ENCODE peak calls at places on chromosomes 7 and 10, in eight cellular contexts. One of them, this sample, is unnamed.

GRCh38 chr7:87608443-87608842 is 7.8 kb upstream of the ABCB1 start:
- DNase-seq in colonic mucosa: no peak
- DNase-seq in endodermal cell: no peak
- DNase-seq in HCT116: no peak
- DNase-seq in thoracic aorta: no peak
- DNase-seq in uterus: no peak
- DNase-seq in dorsolateral prefrontal cortex: no peak
- DNase-seq in substantia nigra: no peak
- DNase-seq in this sample: no peak

GRCh38 chr10:85977642-85978041 is 389.0 kb downstream of the GRID1 start:
- DNase-seq in colonic mucosa: no peak
- DNase-seq in endodermal cell: no peak
- DNase-seq in HCT116: no peak
- DNase-seq in thoracic aorta: no peak
- DNase-seq in uterus: no peak
- DNase-seq in dorsolateral prefrontal cortex: no peak
- DNase-seq in substantia nigra: no peak
- DNase-seq in this sample: no peak

GRCh38 chr7:142579946-142580345 is 169.3 kb upstream of the PRSS1 start:
- DNase-seq in colonic mucosa: no peak
- DNase-seq in endodermal cell: no peak
- DNase-seq in HCT116: no peak
- DNase-seq in thoracic aorta: no peak
- DNase-seq in uterus: no peak
- DNase-seq in dorsolateral prefrontal cortex: no peak
- DNase-seq in substantia nigra: no peak
- DNase-seq in this sample: no peak

GRCh38 chr10:93992400-93993030 is 1.2 kb upstream of the PLCE1 start:
- DNase-seq in colonic mucosa: no peak
- DNase-seq in endodermal cell: peak
- DNase-seq in HCT116: no peak
- DNase-seq in thoracic aorta: no peak
- DNase-seq in uterus: no peak
- DNase-seq in dorsolateral prefrontal cortex: no peak
- DNase-seq in substantia nigra: no peak
- DNase-seq in this sample: no peak

GRCh38 chr10:30630571-30630970 is 1.0 kb upstream of the LYZL2 start:
- DNase-seq in colonic mucosa: no peak
- DNase-seq in endodermal cell: no peak
- DNase-seq in HCT116: no peak
- DNase-seq in thoracic aorta: no peak
- DNase-seq in uterus: no peak
- DNase-seq in dorsolateral prefrontal cortex: no peak
- DNase-seq in substantia nigra: no peak
- DNase-seq in this sample: no peak

GRCh38 chr10:34489973-34490372 is 325.1 kb downstream of the PARD3 start:
- DNase-seq in colonic mucosa: no peak
- DNase-seq in endodermal cell: no peak
- DNase-seq in HCT116: peak
- DNase-seq in thoracic aorta: no peak
- DNase-seq in uterus: no peak
- DNase-seq in dorsolateral prefrontal cortex: no peak
- DNase-seq in substantia nigra: no peak
- DNase-seq in this sample: no peak

GRCh38 chr7:87038993-87039716 is 20.3 kb downstream of the ELAPOR2 start:
- DNase-seq in colonic mucosa: no peak
- DNase-seq in endodermal cell: no peak
- DNase-seq in HCT116: no peak
- DNase-seq in thoracic aorta: no peak
- DNase-seq in uterus: no peak
- DNase-seq in dorsolateral prefrontal cortex: no peak
- DNase-seq in substantia nigra: no peak
- DNase-seq in this sample: no peak

GRCh38 chr10:132877473-132877872 is 64.9 kb downstream of the CFAP46 start:
- DNase-seq in colonic mucosa: no peak
- DNase-seq in endodermal cell: peak
- DNase-seq in HCT116: no peak
- DNase-seq in thoracic aorta: no peak
- DNase-seq in uterus: peak
- DNase-seq in dorsolateral prefrontal cortex: no peak
- DNase-seq in substantia nigra: no peak
- DNase-seq in this sample: peak

GRCh38 chr7:37659971-37660370 is 23.6 kb upstream of the GPR141 start:
- DNase-seq in colonic mucosa: no peak
- DNase-seq in endodermal cell: no peak
- DNase-seq in HCT116: no peak
- DNase-seq in thoracic aorta: no peak
- DNase-seq in uterus: no peak
- DNase-seq in dorsolateral prefrontal cortex: no peak
- DNase-seq in substantia nigra: no peak
- DNase-seq in this sample: no peak

GRCh38 chr10:58023341-58024073 is 244.2 kb downstream of the IPMK start:
- DNase-seq in colonic mucosa: no peak
- DNase-seq in endodermal cell: no peak
- DNase-seq in HCT116: no peak
- DNase-seq in thoracic aorta: no peak
- DNase-seq in uterus: no peak
- DNase-seq in dorsolateral prefrontal cortex: no peak
- DNase-seq in substantia nigra: no peak
- DNase-seq in this sample: no peak

GRCh38 chr10:75617485-75618155 is 186.2 kb downstream of the LRMDA start:
- DNase-seq in colonic mucosa: no peak
- DNase-seq in endodermal cell: no peak
- DNase-seq in HCT116: no peak
- DNase-seq in thoracic aorta: no peak
- DNase-seq in uterus: no peak
- DNase-seq in dorsolateral prefrontal cortex: no peak
- DNase-seq in substantia nigra: no peak
- DNase-seq in this sample: no peak

GRCh38 chr7:29377718-29378117 is 183.1 kb downstream of the CHN2 start:
- DNase-seq in colonic mucosa: no peak
- DNase-seq in endodermal cell: no peak
- DNase-seq in HCT116: no peak
- DNase-seq in thoracic aorta: no peak
- DNase-seq in uterus: no peak
- DNase-seq in dorsolateral prefrontal cortex: no peak
- DNase-seq in substantia nigra: no peak
- DNase-seq in this sample: no peak

GRCh38 chr7:132930881-132931280 is 151.0 kb downstream of the CHCHD3 start:
- DNase-seq in colonic mucosa: no peak
- DNase-seq in endodermal cell: peak
- DNase-seq in HCT116: no peak
- DNase-seq in thoracic aorta: no peak
- DNase-seq in uterus: no peak
- DNase-seq in dorsolateral prefrontal cortex: no peak
- DNase-seq in substantia nigra: no peak
- DNase-seq in this sample: no peak

GRCh38 chr7:65981965-65982792 is at the start of gene GUSB:
- DNase-seq in colonic mucosa: peak
- DNase-seq in endodermal cell: peak
- DNase-seq in HCT116: peak
- DNase-seq in thoracic aorta: peak
- DNase-seq in uterus: peak
- DNase-seq in dorsolateral prefrontal cortex: peak
- DNase-seq in substantia nigra: peak
- DNase-seq in this sample: peak

GRCh38 chr10:121624778-121625330 is 26.6 kb upstream of the FGFR2 start:
- DNase-seq in colonic mucosa: no peak
- DNase-seq in endodermal cell: no peak
- DNase-seq in HCT116: no peak
- DNase-seq in thoracic aorta: no peak
- DNase-seq in uterus: no peak
- DNase-seq in dorsolateral prefrontal cortex: no peak
- DNase-seq in substantia nigra: no peak
- DNase-seq in this sample: peak

GRCh38 chr10:84261236-84261635 is 16.4 kb downstream of the RGR start:
- DNase-seq in colonic mucosa: peak
- DNase-seq in endodermal cell: peak
- DNase-seq in HCT116: no peak
- DNase-seq in thoracic aorta: no peak
- DNase-seq in uterus: no peak
- DNase-seq in dorsolateral prefrontal cortex: no peak
- DNase-seq in substantia nigra: no peak
- DNase-seq in this sample: no peak

GRCh38 chr10:110215286-110215685 is 7.9 kb downstream of the MXI1 start:
- DNase-seq in colonic mucosa: no peak
- DNase-seq in endodermal cell: no peak
- DNase-seq in HCT116: no peak
- DNase-seq in thoracic aorta: no peak
- DNase-seq in uterus: no peak
- DNase-seq in dorsolateral prefrontal cortex: no peak
- DNase-seq in substantia nigra: no peak
- DNase-seq in this sample: no peak

GRCh38 chr7:138324905-138325304 is 135.2 kb upstream of the TRIM24 start:
- DNase-seq in colonic mucosa: no peak
- DNase-seq in endodermal cell: no peak
- DNase-seq in HCT116: no peak
- DNase-seq in thoracic aorta: no peak
- DNase-seq in uterus: no peak
- DNase-seq in dorsolateral prefrontal cortex: no peak
- DNase-seq in substantia nigra: no peak
- DNase-seq in this sample: no peak

GRCh38 chr10:132397671-132398565 is 918 bp downstream of the PWWP2B start:
- DNase-seq in colonic mucosa: peak
- DNase-seq in endodermal cell: no peak
- DNase-seq in HCT116: no peak
- DNase-seq in thoracic aorta: no peak
- DNase-seq in uterus: no peak
- DNase-seq in dorsolateral prefrontal cortex: no peak
- DNase-seq in substantia nigra: no peak
- DNase-seq in this sample: peak

GRCh38 chr7:8724080-8724718 is 290.8 kb downstream of the NXPH1 start:
- DNase-seq in colonic mucosa: peak
- DNase-seq in endodermal cell: peak
- DNase-seq in HCT116: no peak
- DNase-seq in thoracic aorta: no peak
- DNase-seq in uterus: no peak
- DNase-seq in dorsolateral prefrontal cortex: peak
- DNase-seq in substantia nigra: peak
- DNase-seq in this sample: no peak

GRCh38 chr10:14670551-14671240 is 104.0 kb downstream of the FAM107B start:
- DNase-seq in colonic mucosa: no peak
- DNase-seq in endodermal cell: no peak
- DNase-seq in HCT116: no peak
- DNase-seq in thoracic aorta: no peak
- DNase-seq in uterus: no peak
- DNase-seq in dorsolateral prefrontal cortex: peak
- DNase-seq in substantia nigra: no peak
- DNase-seq in this sample: no peak

GRCh38 chr7:33831389-33832118 is 73.8 kb upstream of the BMPER start:
- DNase-seq in colonic mucosa: peak
- DNase-seq in endodermal cell: no peak
- DNase-seq in HCT116: no peak
- DNase-seq in thoracic aorta: no peak
- DNase-seq in uterus: peak
- DNase-seq in dorsolateral prefrontal cortex: peak
- DNase-seq in substantia nigra: no peak
- DNase-seq in this sample: no peak

GRCh38 chr10:44787480-44788075 is 123.6 kb upstream of the TMEM72 start:
- DNase-seq in colonic mucosa: no peak
- DNase-seq in endodermal cell: no peak
- DNase-seq in HCT116: no peak
- DNase-seq in thoracic aorta: no peak
- DNase-seq in uterus: no peak
- DNase-seq in dorsolateral prefrontal cortex: no peak
- DNase-seq in substantia nigra: no peak
- DNase-seq in this sample: no peak

GRCh38 chr10:44788147-44788819 is 122.9 kb upstream of the TMEM72 start:
- DNase-seq in colonic mucosa: no peak
- DNase-seq in endodermal cell: no peak
- DNase-seq in HCT116: no peak
- DNase-seq in thoracic aorta: no peak
- DNase-seq in uterus: no peak
- DNase-seq in dorsolateral prefrontal cortex: no peak
- DNase-seq in substantia nigra: no peak
- DNase-seq in this sample: no peak

GRCh38 chr10:44781131-44781530 is 130.0 kb upstream of the TMEM72 start:
- DNase-seq in colonic mucosa: no peak
- DNase-seq in endodermal cell: no peak
- DNase-seq in HCT116: no peak
- DNase-seq in thoracic aorta: no peak
- DNase-seq in uterus: no peak
- DNase-seq in dorsolateral prefrontal cortex: no peak
- DNase-seq in substantia nigra: no peak
- DNase-seq in this sample: no peak

GRCh38 chr10:44788820-44789167 is 122.3 kb upstream of the TMEM72 start:
- DNase-seq in colonic mucosa: no peak
- DNase-seq in endodermal cell: no peak
- DNase-seq in HCT116: no peak
- DNase-seq in thoracic aorta: no peak
- DNase-seq in uterus: no peak
- DNase-seq in dorsolateral prefrontal cortex: no peak
- DNase-seq in substantia nigra: no peak
- DNase-seq in this sample: no peak

GRCh38 chr10:44786451-44786850 is 124.7 kb upstream of the TMEM72 start:
- DNase-seq in colonic mucosa: no peak
- DNase-seq in endodermal cell: no peak
- DNase-seq in HCT116: no peak
- DNase-seq in thoracic aorta: no peak
- DNase-seq in uterus: peak
- DNase-seq in dorsolateral prefrontal cortex: no peak
- DNase-seq in substantia nigra: no peak
- DNase-seq in this sample: no peak
- H3K27ac ChIP-seq in colonic mucosa: no peak
- H3K27ac ChIP-seq in endodermal cell: no peak
- H3K27ac ChIP-seq in HCT116: no peak
- H3K27ac ChIP-seq in thoracic aorta: no peak
- H3K27ac ChIP-seq in uterus: no peak
- H3K27ac ChIP-seq in dorsolateral prefrontal cortex: no peak
- H3K27ac ChIP-seq in substantia nigra: no peak
- H3K27ac ChIP-seq in this sample: no peak

GRCh38 chr10:31697271-31698168 is 231.1 kb downstream of the ARHGAP12 start:
- DNase-seq in colonic mucosa: peak
- DNase-seq in endodermal cell: no peak
- DNase-seq in HCT116: no peak
- DNase-seq in thoracic aorta: peak
- DNase-seq in uterus: peak
- DNase-seq in dorsolateral prefrontal cortex: peak
- DNase-seq in substantia nigra: no peak
- DNase-seq in this sample: peak
- H3K27ac ChIP-seq in colonic mucosa: peak
- H3K27ac ChIP-seq in endodermal cell: peak
- H3K27ac ChIP-seq in HCT116: no peak
- H3K27ac ChIP-seq in thoracic aorta: peak
- H3K27ac ChIP-seq in uterus: peak
- H3K27ac ChIP-seq in dorsolateral prefrontal cortex: peak
- H3K27ac ChIP-seq in substantia nigra: peak
- H3K27ac ChIP-seq in this sample: peak

GRCh38 chr7:152025937-152026890 is 740 bp downstream of the GALNT11 start:
- DNase-seq in colonic mucosa: no peak
- DNase-seq in endodermal cell: peak
- DNase-seq in HCT116: no peak
- DNase-seq in thoracic aorta: no peak
- DNase-seq in uterus: no peak
- DNase-seq in dorsolateral prefrontal cortex: no peak
- DNase-seq in substantia nigra: no peak
- DNase-seq in this sample: no peak
- H3K27ac ChIP-seq in colonic mucosa: peak
- H3K27ac ChIP-seq in endodermal cell: peak
- H3K27ac ChIP-seq in HCT116: peak
- H3K27ac ChIP-seq in thoracic aorta: peak
- H3K27ac ChIP-seq in uterus: peak
- H3K27ac ChIP-seq in dorsolateral prefrontal cortex: peak
- H3K27ac ChIP-seq in substantia nigra: peak
- H3K27ac ChIP-seq in this sample: peak

GRCh38 chr7:111986601-111987000 is 219.6 kb downstream of the DOCK4 start:
- DNase-seq in colonic mucosa: no peak
- DNase-seq in endodermal cell: no peak
- DNase-seq in HCT116: no peak
- DNase-seq in thoracic aorta: no peak
- DNase-seq in uterus: no peak
- DNase-seq in dorsolateral prefrontal cortex: no peak
- DNase-seq in substantia nigra: no peak
- DNase-seq in this sample: no peak
- H3K27ac ChIP-seq in colonic mucosa: no peak
- H3K27ac ChIP-seq in endodermal cell: no peak
- H3K27ac ChIP-seq in HCT116: no peak
- H3K27ac ChIP-seq in thoracic aorta: no peak
- H3K27ac ChIP-seq in uterus: peak
- H3K27ac ChIP-seq in dorsolateral prefrontal cortex: peak
- H3K27ac ChIP-seq in substantia nigra: no peak
- H3K27ac ChIP-seq in this sample: no peak